ENCODE peak calls at places on chromosomes 16 and 17, in four cellular contexts. H, A, S and F are unnamed samples.

GRCh38 chr17:30380643-30381419 is 2.1 kb downstream of the CPD start:
- DNase-seq in S (no peak), H (no peak), A (no peak), F (no peak)

GRCh38 chr16:88310796-88311605 is 71.8 kb upstream of the ZNF469 start:
- DNase-seq in S (no peak), H (no peak), A (no peak), F (no peak)

GRCh38 chr17:47850692-47851573 is at the start of gene SP6:
- DNase-seq in A (no peak), H (no peak), S (no peak), F (no peak)

GRCh38 chr17:43578699-43579569 is 32.8 kb upstream of the ETV4 start:
- DNase-seq in A (no peak), S (no peak), H (no peak), F (no peak)

GRCh38 chr17:70739046-70739445 is 569.7 kb downstream of the KCNJ2 start:
- DNase-seq in S (no peak), A (no peak), H (no peak), F (no peak)

GRCh38 chr17:80656590-80656989 is 112.0 kb downstream of the RPTOR start:
- DNase-seq in A (no peak), H (no peak), S (no peak), F (no peak)

GRCh38 chr16:11251525-11252481 is 4.2 kb downstream of the SOCS1 start:
- DNase-seq in H (no peak), A (no peak), S (no peak), F (no peak)

GRCh38 chr17:75897076-75898019 is 597 bp upstream of the TRIM65 start:
- DNase-seq in H (peak), A (peak), S (no peak), F (peak)

GRCh38 chr17:11742891-11743290 is 144.6 kb downstream of the DNAH9 start:
- DNase-seq in H (no peak), S (no peak), A (no peak), F (no peak)

DNA sequence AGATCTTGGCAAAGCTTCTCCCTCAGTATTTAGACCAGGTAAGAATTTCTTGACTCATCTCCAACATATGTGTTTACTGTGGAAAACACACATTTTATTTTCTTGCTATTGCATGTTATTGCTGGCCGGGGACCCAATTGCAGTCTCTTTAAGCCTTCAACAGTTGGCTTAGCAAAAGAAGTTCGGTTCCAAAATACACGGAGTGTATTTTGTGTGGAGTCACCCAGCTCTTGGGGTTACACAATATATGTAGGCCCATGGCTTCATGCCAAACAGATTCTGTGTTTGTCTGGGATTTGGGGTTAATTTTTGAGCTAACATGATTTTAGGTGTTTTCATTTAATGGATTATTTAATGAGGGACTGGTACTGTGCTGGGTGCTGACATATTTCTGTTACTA is 4.0 kb downstream of the ALDH3A2 start:
- DNase-seq in S (no peak), A (no peak), H (no peak), F (no peak)
- TF ChIP-seq CTCF in S (no peak), A (no peak), H (no peak), F (no peak)

DNA sequence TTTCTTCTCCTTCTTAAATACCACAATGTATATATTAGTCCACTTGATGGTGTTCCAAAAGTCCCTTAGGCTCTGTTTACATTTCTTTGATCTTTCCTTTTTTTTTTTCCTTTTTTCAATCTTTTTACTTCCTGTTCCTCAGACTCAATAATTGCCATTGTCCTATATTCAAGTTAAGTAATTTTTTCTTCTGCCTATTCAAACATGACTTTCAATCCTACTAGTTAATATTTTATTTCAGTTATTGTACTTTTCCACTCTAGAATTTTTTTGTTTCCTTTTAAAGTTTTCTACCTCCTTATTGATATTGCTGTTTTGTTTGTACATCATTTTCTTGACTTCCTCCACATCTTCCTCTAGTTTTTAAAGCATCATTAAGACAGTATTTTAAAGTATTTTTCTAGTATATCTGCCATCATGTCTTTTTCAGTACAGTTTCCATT is 15.8 kb upstream of the UQCRC2 start:
- DNase-seq in H (no peak), S (no peak), A (no peak), F (no peak)
- H3K4me3 ChIP-seq in H (no peak), S (no peak), A (no peak), F (no peak)

GRCh38 chr16:90022209-90023077 is 3.2 kb upstream of the DBNDD1 start:
- DNase-seq in S (peak), H (peak), A (peak), F (peak)
- H3K27ac ChIP-seq in S (peak), H (peak), A (peak), F (peak)

DNA sequence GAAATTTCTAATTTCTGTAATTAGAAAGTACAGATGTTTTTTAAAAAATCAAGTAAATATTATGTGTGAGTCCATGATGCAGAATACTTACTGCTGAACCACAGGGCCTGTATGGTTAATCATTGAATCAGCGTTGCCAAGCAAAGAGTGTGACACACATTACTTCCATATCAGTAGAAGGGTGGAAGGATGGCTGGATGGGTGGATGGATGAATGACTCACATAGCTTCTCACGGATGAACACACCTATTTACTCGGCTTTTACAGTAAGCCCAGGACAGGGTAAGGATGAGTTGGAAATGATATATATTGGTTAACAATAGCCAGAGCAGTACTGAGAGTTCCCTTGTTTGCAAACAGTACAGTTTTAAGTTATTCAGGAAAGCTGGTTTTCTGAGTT is 495.9 kb upstream of the RBFOX1 start:
- DNase-seq in S (no peak), H (no peak), A (no peak), F (no peak)
- TF ChIP-seq CTCF in S (no peak), H (no peak), A (no peak), F (no peak)

DNA sequence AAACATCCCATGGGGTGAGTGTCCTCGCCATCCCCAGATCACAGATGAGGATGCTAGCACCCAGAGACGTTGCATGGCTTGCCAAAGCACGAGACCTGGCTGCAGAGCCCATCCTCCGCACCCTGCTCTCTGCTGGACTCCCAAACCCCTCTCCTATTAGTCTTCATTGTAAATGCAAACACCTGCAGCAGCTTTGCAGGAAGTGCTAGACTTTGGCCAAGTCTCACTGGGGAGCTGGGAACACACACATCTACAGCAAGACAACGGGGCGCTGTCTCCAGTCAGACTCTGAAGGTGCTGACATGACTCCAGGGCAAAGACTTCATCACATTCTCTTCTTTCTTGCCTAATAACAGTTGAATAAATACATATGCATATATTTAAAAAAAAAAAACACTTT is 43.8 kb downstream of the CYTH1 start:
- DNase-seq in A (no peak), H (no peak), S (no peak), F (no peak)
- H3K4me3 ChIP-seq in A (no peak), H (no peak), S (no peak), F (no peak)

GRCh38 chr16:17465460-17465859 is 5.3 kb downstream of the XYLT1 start:
- DNase-seq in A (no peak), H (no peak), S (no peak), F (no peak)
- H3K27ac ChIP-seq in A (peak), H (no peak), S (no peak), F (no peak)

GRCh38 chr17:39756376-39757079 is 18.8 kb downstream of the GRB7 start:
- DNase-seq in S (no peak), A (peak), H (peak), F (peak)
- TF ChIP-seq CTCF in S (no peak), A (no peak), H (no peak), F (no peak)

DNA sequence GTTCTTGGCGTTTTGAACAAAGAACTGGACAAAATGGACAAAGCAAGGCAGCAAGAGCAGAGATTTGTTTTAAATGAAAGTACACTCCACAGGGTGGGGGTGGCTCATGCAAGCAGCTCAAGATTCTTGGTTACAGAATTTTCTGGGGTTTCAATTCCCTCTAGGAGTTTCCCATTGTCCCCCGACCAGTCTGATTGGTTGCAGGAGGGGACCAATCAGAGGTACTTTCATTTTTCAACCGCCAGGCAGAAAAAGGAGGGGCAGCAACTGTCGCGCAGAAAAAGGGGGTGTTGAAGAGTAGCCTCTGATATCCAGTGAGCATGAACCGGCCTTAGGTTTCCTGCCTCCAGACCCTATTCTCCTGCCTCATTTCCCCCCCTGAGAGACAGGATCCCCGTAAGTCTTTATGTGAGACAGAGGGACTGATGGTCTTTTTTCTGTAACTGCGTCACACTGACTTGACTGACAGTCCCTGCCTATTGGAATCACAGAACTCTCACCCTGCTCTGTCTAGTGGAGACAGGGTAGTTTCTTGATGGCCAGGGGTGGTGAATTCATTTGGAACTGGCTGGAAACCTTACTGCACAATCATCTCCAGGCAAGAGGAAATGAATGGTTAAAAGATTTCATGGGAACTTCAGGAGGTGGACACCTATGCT is 59.4 kb upstream of the ALOX12 start:
- DNase-seq in A (peak), H (no peak), S (no peak), F (no peak)
- H3K4me3 ChIP-seq in A (peak), H (peak), S (peak), F (peak)

GRCh38 chr17:59647288-59647687 is 27.6 kb downstream of the CLTC start:
- DNase-seq in H (no peak), A (no peak), S (no peak), F (no peak)

GRCh38 chr17:59650642-59651041 is 30.9 kb downstream of the CLTC start:
- DNase-seq in S (no peak), H (no peak), A (no peak), F (no peak)

GRCh38 chr17:59651346-59651745 is 31.7 kb downstream of the CLTC start:
- DNase-seq in S (no peak), A (no peak), H (no peak), F (no peak)

GRCh38 chr17:59652119-59652518 is 32.4 kb downstream of the CLTC start:
- DNase-seq in H (no peak), S (no peak), A (no peak), F (no peak)

GRCh38 chr17:59649886-59650285 is 30.2 kb downstream of the CLTC start:
- DNase-seq in H (no peak), S (no peak), A (no peak), F (no peak)
- H3K27ac ChIP-seq in H (no peak), S (no peak), A (no peak), F (no peak)

GRCh38 chr16:83400234-83400633 is 407.5 kb upstream of the HSBP1 start:
- DNase-seq in A (no peak), S (no peak), H (no peak), F (no peak)

GRCh38 chr16:83403751-83404150 is 404.0 kb upstream of the HSBP1 start:
- DNase-seq in A (no peak), H (no peak), S (no peak), F (no peak)

GRCh38 chr16:83404261-83404660 is 403.5 kb upstream of the HSBP1 start:
- DNase-seq in S (no peak), A (no peak), H (no peak), F (no peak)

GRCh38 chr16:83402969-83403368 is 404.8 kb upstream of the HSBP1 start:
- DNase-seq in A (no peak), H (no peak), S (no peak), F (no peak)

GRCh38 chr16:83402160-83402794 is 405.5 kb upstream of the HSBP1 start:
- DNase-seq in S (no peak), A (no peak), H (no peak), F (no peak)
- TF ChIP-seq CTCF in S (no peak), A (no peak), H (no peak), F (no peak)